ENCODE peak calls at places on chromosomes 3 and 15, in five cellular contexts. One of them, this sample, is unnamed.

GRCh38 chr15:87211547-87211946 is 1045.0 kb downstream of the NTRK3 start:
- DNase-seq in IMR-90: no peak
- DNase-seq in A673: no peak
- DNase-seq in CD8-positive, alpha-beta T cell: no peak
- DNase-seq in endothelial cell: no peak
- DNase-seq in this sample: peak

GRCh38 chr3:42513121-42513520 is 10.7 kb downstream of the VIPR1 start:
- DNase-seq in IMR-90: no peak
- DNase-seq in A673: no peak
- DNase-seq in CD8-positive, alpha-beta T cell: no peak
- DNase-seq in endothelial cell: no peak
- DNase-seq in this sample: no peak

GRCh38 chr3:179336345-179336929 is 11.1 kb upstream of the MFN1 start:
- DNase-seq in IMR-90: no peak
- DNase-seq in A673: no peak
- DNase-seq in CD8-positive, alpha-beta T cell: no peak
- DNase-seq in endothelial cell: no peak
- DNase-seq in this sample: no peak

GRCh38 chr3:133301731-133302130 is 98.1 kb upstream of the BFSP2 start:
- DNase-seq in IMR-90: peak
- DNase-seq in A673: peak
- DNase-seq in CD8-positive, alpha-beta T cell: no peak
- DNase-seq in endothelial cell: no peak
- DNase-seq in this sample: no peak

GRCh38 chr15:31297221-31297879 is 29.3 kb upstream of the KLF13 start:
- DNase-seq in IMR-90: no peak
- DNase-seq in A673: no peak
- DNase-seq in CD8-positive, alpha-beta T cell: no peak
- DNase-seq in endothelial cell: no peak
- DNase-seq in this sample: no peak

GRCh38 chr3:119234610-119235009 is 6.1 kb downstream of the B4GALT4 start:
- DNase-seq in IMR-90: no peak
- DNase-seq in A673: no peak
- DNase-seq in CD8-positive, alpha-beta T cell: no peak
- DNase-seq in endothelial cell: no peak
- DNase-seq in this sample: no peak

GRCh38 chr3:45923755-45924154 is 19.5 kb upstream of the CXCR6 start:
- DNase-seq in IMR-90: peak
- DNase-seq in A673: no peak
- DNase-seq in CD8-positive, alpha-beta T cell: no peak
- DNase-seq in endothelial cell: no peak
- DNase-seq in this sample: peak

GRCh38 chr3:195596648-195597628 is 13.2 kb upstream of the APOD start:
- DNase-seq in IMR-90: no peak
- DNase-seq in A673: no peak
- DNase-seq in CD8-positive, alpha-beta T cell: no peak
- DNase-seq in endothelial cell: no peak
- DNase-seq in this sample: no peak

GRCh38 chr3:136783708-136784191 is 31.6 kb upstream of the STAG1 start:
- DNase-seq in IMR-90: peak
- DNase-seq in A673: no peak
- DNase-seq in CD8-positive, alpha-beta T cell: no peak
- DNase-seq in endothelial cell: no peak
- DNase-seq in this sample: no peak

GRCh38 chr3:156352728-156353127 is 202.2 kb downstream of the SSR3 start:
- DNase-seq in IMR-90: no peak
- DNase-seq in A673: no peak
- DNase-seq in CD8-positive, alpha-beta T cell: no peak
- DNase-seq in endothelial cell: no peak
- DNase-seq in this sample: no peak

GRCh38 chr15:70112018-70112395 is 14.3 kb upstream of the TLE3 start:
- DNase-seq in IMR-90: no peak
- DNase-seq in A673: no peak
- DNase-seq in CD8-positive, alpha-beta T cell: no peak
- DNase-seq in endothelial cell: no peak
- DNase-seq in this sample: no peak

GRCh38 chr3:61541694-61542093 is 19.7 kb upstream of the PTPRG start:
- DNase-seq in IMR-90: no peak
- DNase-seq in A673: no peak
- DNase-seq in CD8-positive, alpha-beta T cell: no peak
- DNase-seq in endothelial cell: no peak
- DNase-seq in this sample: no peak

GRCh38 chr3:160225181-160226025 is at the start of gene C3orf80:
- DNase-seq in IMR-90: peak
- DNase-seq in A673: peak
- DNase-seq in CD8-positive, alpha-beta T cell: no peak
- DNase-seq in endothelial cell: peak
- DNase-seq in this sample: peak

GRCh38 chr3:106085998-106086397 is 217.2 kb upstream of the CBLB start:
- DNase-seq in IMR-90: no peak
- DNase-seq in A673: no peak
- DNase-seq in CD8-positive, alpha-beta T cell: no peak
- DNase-seq in endothelial cell: no peak
- DNase-seq in this sample: no peak

GRCh38 chr3:190644766-190645165 is 130.9 kb downstream of the IL1RAP start:
- DNase-seq in IMR-90: peak
- DNase-seq in A673: peak
- DNase-seq in CD8-positive, alpha-beta T cell: no peak
- DNase-seq in endothelial cell: no peak
- DNase-seq in this sample: peak

GRCh38 chr15:35182841-35183479 is 97.9 kb upstream of the NANOGP8 start:
- DNase-seq in IMR-90: no peak
- DNase-seq in A673: peak
- DNase-seq in CD8-positive, alpha-beta T cell: no peak
- DNase-seq in endothelial cell: no peak
- DNase-seq in this sample: no peak

GRCh38 chr3:134623615-134624245 is 27.1 kb downstream of the KY start:
- DNase-seq in IMR-90: no peak
- DNase-seq in A673: no peak
- DNase-seq in CD8-positive, alpha-beta T cell: no peak
- DNase-seq in endothelial cell: no peak
- DNase-seq in this sample: no peak

GRCh38 chr15:50786468-50786867 is 21.0 kb upstream of the SPPL2A start:
- DNase-seq in IMR-90: no peak
- DNase-seq in A673: no peak
- DNase-seq in CD8-positive, alpha-beta T cell: no peak
- DNase-seq in endothelial cell: no peak
- DNase-seq in this sample: no peak

GRCh38 chr3:154421067-154421466 is 8.9 kb downstream of the GPR149 start:
- DNase-seq in IMR-90: no peak
- DNase-seq in A673: peak
- DNase-seq in CD8-positive, alpha-beta T cell: no peak
- DNase-seq in endothelial cell: peak
- DNase-seq in this sample: peak

GRCh38 chr3:61425356-61425755 is 136.0 kb upstream of the PTPRG start:
- DNase-seq in IMR-90: no peak
- DNase-seq in A673: no peak
- DNase-seq in CD8-positive, alpha-beta T cell: no peak
- DNase-seq in endothelial cell: no peak
- DNase-seq in this sample: peak

GRCh38 chr3:163971861-163972260 is 1106.4 kb downstream of the SI start:
- DNase-seq in IMR-90: no peak
- DNase-seq in A673: no peak
- DNase-seq in CD8-positive, alpha-beta T cell: no peak
- DNase-seq in endothelial cell: no peak
- DNase-seq in this sample: peak

GRCh38 chr15:55116636-55117035 is 80.1 kb downstream of the RSL24D1 start:
- DNase-seq in IMR-90: no peak
- DNase-seq in A673: no peak
- DNase-seq in CD8-positive, alpha-beta T cell: no peak
- DNase-seq in endothelial cell: no peak
- DNase-seq in this sample: no peak

GRCh38 chr3:123292321-123293310 is 90.9 kb downstream of the SEC22A start:
- DNase-seq in IMR-90: no peak
- DNase-seq in A673: no peak
- DNase-seq in CD8-positive, alpha-beta T cell: no peak
- DNase-seq in endothelial cell: no peak
- DNase-seq in this sample: no peak

GRCh38 chr3:16090013-16090412 is 84.5 kb upstream of the GALNT15 start:
- DNase-seq in IMR-90: peak
- DNase-seq in A673: no peak
- DNase-seq in CD8-positive, alpha-beta T cell: no peak
- DNase-seq in endothelial cell: no peak
- DNase-seq in this sample: peak

GRCh38 chr3:13574798-13575451 is 26.0 kb downstream of the FBLN2 start:
- DNase-seq in IMR-90: peak
- DNase-seq in A673: peak
- DNase-seq in CD8-positive, alpha-beta T cell: no peak
- DNase-seq in endothelial cell: no peak
- DNase-seq in this sample: no peak

GRCh38 chr15:41577863-41578735 is 19.1 kb downstream of the TYRO3 start:
- DNase-seq in IMR-90: no peak
- DNase-seq in A673: no peak
- DNase-seq in CD8-positive, alpha-beta T cell: no peak
- DNase-seq in endothelial cell: no peak
- DNase-seq in this sample: no peak

GRCh38 chr3:10933958-10934481 is 58.5 kb upstream of the SLC6A1 start:
- DNase-seq in IMR-90: peak
- DNase-seq in A673: no peak
- DNase-seq in CD8-positive, alpha-beta T cell: no peak
- DNase-seq in endothelial cell: no peak
- DNase-seq in this sample: peak

GRCh38 chr15:61654918-61655317 is 405.3 kb downstream of the VPS13C start:
- DNase-seq in IMR-90: no peak
- DNase-seq in A673: no peak
- DNase-seq in CD8-positive, alpha-beta T cell: no peak
- DNase-seq in endothelial cell: no peak
- DNase-seq in this sample: no peak

GRCh38 chr15:93835378-93835777 is 396.0 kb upstream of the MCTP2 start:
- DNase-seq in IMR-90: no peak
- DNase-seq in A673: no peak
- DNase-seq in CD8-positive, alpha-beta T cell: no peak
- DNase-seq in endothelial cell: no peak
- DNase-seq in this sample: peak

GRCh38 chr3:82354181-82354696 is 592.8 kb upstream of the GBE1 start:
- DNase-seq in IMR-90: no peak
- DNase-seq in A673: no peak
- DNase-seq in CD8-positive, alpha-beta T cell: no peak
- DNase-seq in endothelial cell: no peak
- DNase-seq in this sample: no peak

GRCh38 chr15:31352911-31353811 is 26.5 kb downstream of the KLF13 start:
- DNase-seq in IMR-90: peak
- DNase-seq in A673: peak
- DNase-seq in CD8-positive, alpha-beta T cell: no peak
- DNase-seq in endothelial cell: no peak
- DNase-seq in this sample: no peak

GRCh38 chr3:44886561-44886960 is 12.2 kb downstream of the TGM4 start:
- DNase-seq in IMR-90: no peak
- DNase-seq in A673: no peak
- DNase-seq in CD8-positive, alpha-beta T cell: no peak
- DNase-seq in endothelial cell: no peak
- DNase-seq in this sample: peak

GRCh38 chr15:68316061-68316804 is 38.7 kb downstream of the FEM1B start:
- DNase-seq in IMR-90: no peak
- DNase-seq in A673: no peak
- DNase-seq in CD8-positive, alpha-beta T cell: no peak
- DNase-seq in endothelial cell: peak
- DNase-seq in this sample: peak
- TF ChIP-seq CTCF in IMR-90: peak
- TF ChIP-seq CTCF in A673: peak
- TF ChIP-seq CTCF in CD8-positive, alpha-beta T cell: no peak
- TF ChIP-seq CTCF in endothelial cell: no peak
- TF ChIP-seq CTCF in this sample: peak

GRCh38 chr3:70097084-70097483 is 97.6 kb downstream of the SAMMSON start:
- DNase-seq in IMR-90: no peak
- DNase-seq in A673: no peak
- DNase-seq in CD8-positive, alpha-beta T cell: no peak
- DNase-seq in endothelial cell: no peak
- DNase-seq in this sample: no peak
- TF ChIP-seq CTCF in IMR-90: no peak
- TF ChIP-seq CTCF in A673: no peak
- TF ChIP-seq CTCF in CD8-positive, alpha-beta T cell: no peak
- TF ChIP-seq CTCF in endothelial cell: no peak
- TF ChIP-seq CTCF in this sample: no peak

GRCh38 chr3:192408721-192409151 is 318.6 kb downstream of the FGF12 start:
- DNase-seq in IMR-90: no peak
- DNase-seq in A673: no peak
- DNase-seq in CD8-positive, alpha-beta T cell: no peak
- DNase-seq in endothelial cell: peak
- DNase-seq in this sample: no peak

GRCh38 chr3:192408007-192408655 is 319.2 kb downstream of the FGF12 start:
- DNase-seq in IMR-90: no peak
- DNase-seq in A673: no peak
- DNase-seq in CD8-positive, alpha-beta T cell: no peak
- DNase-seq in endothelial cell: peak
- DNase-seq in this sample: peak

GRCh38 chr3:192409203-192409837 is 318.0 kb downstream of the FGF12 start:
- DNase-seq in IMR-90: no peak
- DNase-seq in A673: no peak
- DNase-seq in CD8-positive, alpha-beta T cell: no peak
- DNase-seq in endothelial cell: peak
- DNase-seq in this sample: peak

GRCh38 chr3:192410684-192410960 is 316.7 kb downstream of the FGF12 start:
- DNase-seq in IMR-90: no peak
- DNase-seq in A673: no peak
- DNase-seq in CD8-positive, alpha-beta T cell: no peak
- DNase-seq in endothelial cell: no peak
- DNase-seq in this sample: peak

GRCh38 chr3:192409838-192410683 is 317.3 kb downstream of the FGF12 start:
- DNase-seq in IMR-90: no peak
- DNase-seq in A673: peak
- DNase-seq in CD8-positive, alpha-beta T cell: no peak
- DNase-seq in endothelial cell: peak
- DNase-seq in this sample: peak
- TF ChIP-seq CTCF in IMR-90: no peak
- TF ChIP-seq CTCF in A673: peak
- TF ChIP-seq CTCF in CD8-positive, alpha-beta T cell: no peak
- TF ChIP-seq CTCF in endothelial cell: no peak
- TF ChIP-seq CTCF in this sample: peak

GRCh38 chr15:27903405-27903804 is 195.7 kb downstream of the OCA2 start:
- DNase-seq in IMR-90: no peak
- DNase-seq in A673: no peak
- DNase-seq in CD8-positive, alpha-beta T cell: no peak
- DNase-seq in endothelial cell: no peak
- DNase-seq in this sample: no peak
- TF ChIP-seq CTCF in IMR-90: no peak
- TF ChIP-seq CTCF in A673: no peak
- TF ChIP-seq CTCF in CD8-positive, alpha-beta T cell: no peak
- TF ChIP-seq CTCF in endothelial cell: no peak
- TF ChIP-seq CTCF in this sample: no peak

GRCh38 chr3:150384517-150385212 is 23.4 kb upstream of the TSC22D2 start:
- DNase-seq in IMR-90: peak
- DNase-seq in A673: no peak
- DNase-seq in CD8-positive, alpha-beta T cell: peak
- DNase-seq in endothelial cell: peak
- DNase-seq in this sample: no peak
- TF ChIP-seq CTCF in IMR-90: no peak
- TF ChIP-seq CTCF in A673: no peak
- TF ChIP-seq CTCF in CD8-positive, alpha-beta T cell: peak
- TF ChIP-seq CTCF in endothelial cell: peak
- TF ChIP-seq CTCF in this sample: no peak

GRCh38 chr3:152961323-152961722 is 126.4 kb downstream of the P2RY1 start:
- DNase-seq in IMR-90: peak
- DNase-seq in A673: peak
- DNase-seq in CD8-positive, alpha-beta T cell: no peak
- DNase-seq in endothelial cell: peak
- DNase-seq in this sample: peak
- TF ChIP-seq CTCF in IMR-90: no peak
- TF ChIP-seq CTCF in A673: peak
- TF ChIP-seq CTCF in CD8-positive, alpha-beta T cell: no peak
- TF ChIP-seq CTCF in endothelial cell: peak
- TF ChIP-seq CTCF in this sample: peak

GRCh38 chr15:33160581-33161165 is 33.8 kb downstream of the FMN1 start:
- DNase-seq in IMR-90: no peak
- DNase-seq in A673: no peak
- DNase-seq in CD8-positive, alpha-beta T cell: no peak
- DNase-seq in endothelial cell: no peak
- DNase-seq in this sample: no peak
- TF ChIP-seq CTCF in IMR-90: no peak
- TF ChIP-seq CTCF in A673: no peak
- TF ChIP-seq CTCF in CD8-positive, alpha-beta T cell: no peak
- TF ChIP-seq CTCF in endothelial cell: no peak
- TF ChIP-seq CTCF in this sample: no peak

This sample was measured in epithelial cell of esophagus.